ENCODE peak calls at places on chromosome 22, in four cellular contexts. One of them, this sample, is unnamed.

GRCh38 chr22:45612451-45612901 is 59.2 kb upstream of the ATXN10 start:
- DNase-seq in adrenal gland: peak; percentile 33
- DNase-seq in AG20443: peak; percentile 85
- DNase-seq in HTR-8/SVneo: peak; percentile 62
- DNase-seq in this sample: no peak

GRCh38 chr22:41989246-41989645 is 9.3 kb upstream of the WBP2NL start:
- DNase-seq in adrenal gland: no peak
- DNase-seq in AG20443: no peak
- DNase-seq in HTR-8/SVneo: no peak
- DNase-seq in this sample: no peak

GRCh38 chr22:44057411-44057987 is 33.4 kb downstream of the PARVB start:
- DNase-seq in adrenal gland: no peak
- DNase-seq in AG20443: no peak
- DNase-seq in HTR-8/SVneo: no peak
- DNase-seq in this sample: no peak

GRCh38 chr22:43996170-43996980 is 27.7 kb upstream of the PARVB start:
- DNase-seq in adrenal gland: peak; percentile 39
- DNase-seq in AG20443: no peak
- DNase-seq in HTR-8/SVneo: no peak
- DNase-seq in this sample: peak; percentile 60

GRCh38 chr22:48842583-48842945 is 985.1 kb downstream of the BRD1 start:
- DNase-seq in adrenal gland: no peak
- DNase-seq in AG20443: no peak
- DNase-seq in HTR-8/SVneo: no peak
- DNase-seq in this sample: no peak

GRCh38 chr22:23833017-23833795 is 5.6 kb downstream of the DERL3 start:
- DNase-seq in adrenal gland: no peak
- DNase-seq in AG20443: no peak
- DNase-seq in HTR-8/SVneo: no peak
- DNase-seq in this sample: no peak

GRCh38 chr22:36151006-36151595 is 9.5 kb downstream of the APOL3 start:
- DNase-seq in adrenal gland: peak; percentile 55
- DNase-seq in AG20443: no peak
- DNase-seq in HTR-8/SVneo: no peak
- DNase-seq in this sample: no peak

GRCh38 chr22:38973289-38974169 is 8.6 kb upstream of the APOBEC3B start:
- DNase-seq in adrenal gland: peak; percentile 57
- DNase-seq in AG20443: peak; percentile 72
- DNase-seq in HTR-8/SVneo: peak; percentile 47
- DNase-seq in this sample: peak; percentile 46

GRCh38 chr22:23245799-23246136 is 65.5 kb downstream of the BCR start:
- DNase-seq in adrenal gland: no peak
- DNase-seq in AG20443: no peak
- DNase-seq in HTR-8/SVneo: no peak
- DNase-seq in this sample: no peak

GRCh38 chr22:28019360-28019759 is 100.3 kb upstream of the PITPNB start:
- DNase-seq in adrenal gland: peak; percentile 78
- DNase-seq in AG20443: peak; percentile 37
- DNase-seq in HTR-8/SVneo: no peak
- DNase-seq in this sample: no peak

GRCh38 chr22:42368379-42369249 is 63.6 kb downstream of the NFAM1 start:
- DNase-seq in adrenal gland: no peak
- DNase-seq in AG20443: no peak
- DNase-seq in HTR-8/SVneo: no peak
- DNase-seq in this sample: peak; percentile 22

GRCh38 chr22:38222797-38223119 is 21.0 kb downstream of the MAFF start:
- DNase-seq in adrenal gland: no peak
- DNase-seq in AG20443: no peak
- DNase-seq in HTR-8/SVneo: no peak
- DNase-seq in this sample: no peak

GRCh38 chr22:28441720-28442263 is 237.8 kb downstream of the TTC28 start:
- DNase-seq in adrenal gland: no peak
- DNase-seq in AG20443: peak; percentile 41
- DNase-seq in HTR-8/SVneo: no peak
- DNase-seq in this sample: no peak

GRCh38 chr22:46842606-46843005 is 80.2 kb downstream of the TBC1D22A start:
- DNase-seq in adrenal gland: no peak
- DNase-seq in AG20443: no peak
- DNase-seq in HTR-8/SVneo: no peak
- DNase-seq in this sample: no peak

GRCh38 chr22:35938226-35938625 is 90.4 kb downstream of the RBFOX2 start:
- DNase-seq in adrenal gland: no peak
- DNase-seq in AG20443: peak; percentile 20
- DNase-seq in HTR-8/SVneo: no peak
- DNase-seq in this sample: no peak

GRCh38 chr22:21856197-21856596 is 11.2 kb downstream of the MAPK1 start:
- DNase-seq in adrenal gland: no peak
- DNase-seq in AG20443: no peak
- DNase-seq in HTR-8/SVneo: no peak
- DNase-seq in this sample: no peak

GRCh38 chr22:31144223-31144622 is 3.9 kb upstream of the PLA2G3 start:
- DNase-seq in adrenal gland: no peak
- DNase-seq in AG20443: no peak
- DNase-seq in HTR-8/SVneo: no peak
- DNase-seq in this sample: no peak

GRCh38 chr22:27880778-27881394 is 38.2 kb downstream of the PITPNB start:
- DNase-seq in adrenal gland: peak; percentile 63
- DNase-seq in AG20443: peak; percentile 44
- DNase-seq in HTR-8/SVneo: peak; percentile 31
- DNase-seq in this sample: no peak

GRCh38 chr22:38403806-38404205 is 51.2 kb downstream of the KCNJ4 start:
- DNase-seq in adrenal gland: no peak
- DNase-seq in AG20443: peak; percentile 6
- DNase-seq in HTR-8/SVneo: no peak
- DNase-seq in this sample: no peak

GRCh38 chr22:28931844-28932561 is 48.6 kb downstream of the ZNRF3 start:
- DNase-seq in adrenal gland: no peak
- DNase-seq in AG20443: no peak
- DNase-seq in HTR-8/SVneo: no peak
- DNase-seq in this sample: no peak

GRCh38 chr22:37354271-37355069 is 72.2 kb downstream of the CYTH4 start:
- DNase-seq in adrenal gland: no peak
- DNase-seq in AG20443: no peak
- DNase-seq in HTR-8/SVneo: no peak
- DNase-seq in this sample: no peak

GRCh38 chr22:47395481-47395880 is 633.0 kb downstream of the TBC1D22A start:
- DNase-seq in adrenal gland: no peak
- DNase-seq in AG20443: no peak
- DNase-seq in HTR-8/SVneo: no peak
- DNase-seq in this sample: no peak

GRCh38 chr22:50031189-50032091 is 18.9 kb upstream of the IL17REL start:
- DNase-seq in adrenal gland: no peak
- DNase-seq in AG20443: no peak
- DNase-seq in HTR-8/SVneo: no peak
- DNase-seq in this sample: no peak

GRCh38 chr22:27292542-27293298 is 508.8 kb downstream of the MN1 start:
- DNase-seq in adrenal gland: no peak
- DNase-seq in AG20443: no peak
- DNase-seq in HTR-8/SVneo: no peak
- DNase-seq in this sample: no peak

GRCh38 chr22:18985761-18986160 is 49.7 kb upstream of the PRODH start:
- DNase-seq in adrenal gland: no peak
- DNase-seq in AG20443: no peak
- DNase-seq in HTR-8/SVneo: no peak
- DNase-seq in this sample: no peak

GRCh38 chr22:48097723-48098122 is 1335.3 kb downstream of the TBC1D22A start:
- DNase-seq in adrenal gland: no peak
- DNase-seq in AG20443: no peak
- DNase-seq in HTR-8/SVneo: no peak
- DNase-seq in this sample: no peak

GRCh38 chr22:37485006-37485713 is 1.0 kb downstream of the MFNG start:
- DNase-seq in adrenal gland: no peak
- DNase-seq in AG20443: no peak
- DNase-seq in HTR-8/SVneo: no peak
- DNase-seq in this sample: peak; percentile 54

GRCh38 chr22:49768511-49768910 is 59.2 kb downstream of the BRD1 start:
- DNase-seq in adrenal gland: peak; percentile 20
- DNase-seq in AG20443: no peak
- DNase-seq in HTR-8/SVneo: no peak
- DNase-seq in this sample: no peak

GRCh38 chr22:43755452-43755851 is 56.7 kb downstream of the EFCAB6 start:
- DNase-seq in adrenal gland: no peak
- DNase-seq in AG20443: no peak
- DNase-seq in HTR-8/SVneo: no peak
- DNase-seq in this sample: no peak

GRCh38 chr22:27405672-27406388 is 395.7 kb downstream of the MN1 start:
- DNase-seq in adrenal gland: peak; percentile 63
- DNase-seq in AG20443: peak; percentile 89
- DNase-seq in HTR-8/SVneo: peak; percentile 56
- DNase-seq in this sample: no peak

GRCh38 chr22:46653596-46653995 is 33.4 kb downstream of the GRAMD4 start:
- DNase-seq in adrenal gland: no peak
- DNase-seq in AG20443: no peak
- DNase-seq in HTR-8/SVneo: no peak
- DNase-seq in this sample: no peak

GRCh38 chr22:23773247-23774113 is 831 bp downstream of the MMP11 start:
- DNase-seq in adrenal gland: no peak
- DNase-seq in AG20443: no peak
- DNase-seq in HTR-8/SVneo: no peak
- DNase-seq in this sample: no peak

GRCh38 chr22:48347311-48347710 is 1480.4 kb downstream of the BRD1 start:
- DNase-seq in adrenal gland: no peak
- DNase-seq in AG20443: no peak
- DNase-seq in HTR-8/SVneo: no peak
- DNase-seq in this sample: no peak

GRCh38 chr22:47786650-47787290 is 1024.3 kb downstream of the TBC1D22A start:
- DNase-seq in adrenal gland: no peak
- DNase-seq in AG20443: peak; percentile 7
- DNase-seq in HTR-8/SVneo: no peak
- DNase-seq in this sample: no peak